ENCODE peak calls at places on chromosomes 5 and 9, in six cellular contexts. M, Z, E, P, U and W are unnamed samples. For H3K9me3, the result is how much of the 10 kb centered on the place peaks cover.

GRCh38 chr5:108379722-108380530 is 2.0 kb downstream of the FBXL17 start:
- DNase-seq in M (no peak), Z (no peak), E (no peak), P (peak), U (peak), W (no peak)

GRCh38 chr5:79954620-79955019 is 36.4 kb downstream of the MTX3 start:
- DNase-seq in M (no peak), Z (no peak), E (no peak), P (peak), U (peak), W (no peak)

GRCh38 chr5:11925701-11926100 is 21.5 kb upstream of the CTNND2 start:
- DNase-seq in M (no peak), Z (no peak), E (no peak), P (no peak), U (no peak), W (no peak)

GRCh38 chr5:173634465-173634983 is 18.1 kb upstream of the BOD1 start:
- DNase-seq in M (no peak), Z (no peak), E (no peak), P (no peak), U (no peak), W (no peak)

GRCh38 chr9:98657897-98658296 is 50.8 kb downstream of the GABBR2 start:
- DNase-seq in M (no peak), Z (no peak), E (no peak), P (peak), U (peak), W (no peak)

GRCh38 chr5:155085282-155085990 is 71.9 kb downstream of the KIF4B start:
- DNase-seq in M (no peak), Z (no peak), E (no peak), P (no peak), U (no peak), W (no peak)

GRCh38 chr5:179393078-179393477 is 47.8 kb upstream of the ADAMTS2 start:
- DNase-seq in M (no peak), Z (no peak), E (no peak), P (peak), U (no peak), W (no peak)

GRCh38 chr5:553874-554273 is 29.6 kb upstream of the SLC9A3 start:
- DNase-seq in M (no peak), Z (no peak), E (peak), P (peak), U (no peak), W (peak)

GRCh38 chr5:73515232-73515631 is 17.0 kb downstream of the BTF3 start:
- DNase-seq in M (peak), Z (no peak), E (peak), P (no peak), U (no peak), W (peak)

GRCh38 chr5:173693670-173694069 is 77.2 kb upstream of the BOD1 start:
- DNase-seq in M (no peak), Z (no peak), E (no peak), P (no peak), U (no peak), W (peak)

DNA sequence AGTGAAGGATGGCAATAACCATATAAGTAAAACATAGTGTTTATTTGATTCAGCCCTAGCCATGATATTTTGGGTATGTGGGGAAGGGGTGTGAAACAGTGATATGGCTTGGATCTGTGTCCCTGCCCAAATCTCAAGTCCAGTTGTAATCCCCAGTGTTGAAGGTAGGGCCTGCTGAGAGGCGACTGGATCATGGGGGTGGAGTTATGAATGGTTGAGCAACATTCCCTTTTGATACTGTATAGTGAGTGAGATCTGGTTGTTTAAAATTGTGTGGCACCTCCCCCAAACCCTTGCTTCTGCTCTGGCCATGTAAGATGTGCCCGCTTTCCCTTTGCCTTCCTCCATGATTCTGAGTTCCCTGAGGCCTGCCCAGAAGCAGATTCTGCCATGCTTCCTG is 1804.6 kb downstream of the MAT2B start:
- DNase-seq in M (no peak), Z (no peak), E (no peak), P (no peak), U (no peak), W (no peak)
- H3K9me3 ChIP-seq in M (under half), Z (under half), E (under half), P (under half), U (under half), W (under half)

GRCh38 chr5:150945947-150946346 is 41.2 kb upstream of the ZNF300 start:
- DNase-seq in M (no peak), Z (no peak), E (no peak), P (peak), U (no peak), W (no peak)
- H3K9me3 ChIP-seq in M (under half), Z (half or more), E (half or more), P (under half), U (half or more), W (under half)

DNA sequence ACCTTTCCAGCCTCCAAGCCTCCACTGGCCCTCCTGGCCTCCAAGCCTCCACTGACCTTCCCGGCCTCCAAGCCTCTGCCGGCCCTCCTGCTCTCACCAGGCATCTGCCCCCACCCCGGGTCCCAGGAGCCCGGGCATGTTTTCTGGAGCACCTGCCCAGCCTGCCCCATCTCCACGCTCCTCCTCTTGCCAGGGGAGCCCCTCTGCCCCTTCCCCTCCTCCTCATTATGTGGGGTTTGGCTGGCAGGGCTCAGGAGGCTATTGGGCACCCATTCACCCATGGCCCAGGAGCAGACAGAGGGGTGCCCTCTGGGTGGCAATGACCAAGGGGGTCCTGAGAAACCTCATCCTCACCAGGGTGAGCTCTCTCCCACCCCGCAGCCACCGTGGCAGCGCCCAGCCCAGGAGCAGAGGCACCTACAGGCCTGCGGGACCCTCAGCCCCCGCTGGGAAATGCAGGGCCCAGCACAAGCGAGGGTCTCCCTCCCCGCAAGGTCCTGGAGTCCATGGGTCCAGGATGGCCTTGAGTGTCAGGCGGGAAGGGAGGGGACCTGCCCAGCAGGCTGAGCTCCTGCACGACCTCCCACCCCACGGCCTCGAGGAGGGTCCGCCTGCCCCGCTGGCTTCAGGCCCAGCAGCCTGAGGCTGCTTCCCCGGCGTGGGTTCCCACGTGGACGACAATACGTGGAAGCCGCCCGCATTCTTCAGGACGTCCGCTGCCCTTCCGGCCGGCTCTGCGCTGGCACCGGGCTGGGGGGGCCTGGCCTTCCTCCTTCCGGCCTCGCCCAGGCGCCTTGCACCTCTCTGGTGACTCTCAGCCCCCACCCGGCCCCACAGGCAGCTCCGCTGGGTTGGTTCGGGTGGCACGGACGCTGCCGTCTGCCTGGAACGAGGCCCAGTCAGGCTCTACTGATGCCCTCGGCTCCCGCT is 51.4 kb upstream of the NRARP start:
- DNase-seq in M (peak), Z (peak), E (no peak), P (no peak), U (no peak), W (no peak)
- H3K9me3 ChIP-seq in M (under half), Z (under half), E (under half), P (under half), U (under half), W (under half)

DNA sequence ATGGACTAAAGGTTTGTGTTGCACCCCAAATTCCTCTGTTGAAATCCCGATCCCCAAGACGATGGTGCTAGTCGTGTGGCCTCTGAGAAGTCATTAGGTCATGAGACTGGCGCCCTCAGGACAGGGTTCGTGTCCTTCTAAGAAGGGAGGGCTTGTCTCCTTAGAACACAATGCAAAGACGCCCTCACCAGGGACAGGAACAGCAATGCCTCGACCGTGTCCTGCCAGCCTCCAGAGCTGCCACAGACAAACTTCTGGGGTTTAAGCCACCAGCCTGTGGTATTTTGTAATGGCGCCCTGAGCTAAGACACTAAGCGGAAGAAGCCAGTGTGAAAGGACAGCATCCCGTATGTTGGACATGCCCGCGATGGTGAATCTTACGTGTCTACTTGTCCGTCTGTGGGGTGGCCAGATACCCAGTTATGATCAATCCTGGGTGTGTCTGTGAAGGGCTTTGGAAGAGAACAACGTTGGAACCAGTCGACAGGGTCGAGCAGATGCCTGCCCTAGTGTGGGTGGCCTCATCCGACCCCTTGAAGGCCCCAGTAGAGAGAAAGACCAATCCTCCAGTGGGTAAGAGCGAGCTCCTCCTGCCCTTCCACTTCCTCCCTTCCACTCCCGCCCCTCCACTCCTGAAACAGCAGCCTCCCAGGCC is 279.2 kb upstream of the IRX2 start:
- DNase-seq in M (no peak), Z (no peak), E (no peak), P (no peak), U (no peak), W (no peak)
- H3K9me3 ChIP-seq in M (under half), Z (under half), E (under half), P (under half), U (under half), W (under half)

GRCh38 chr9:61670616-61671015 is 480.8 kb downstream of the SPATA31A7 start:
- DNase-seq in M (no peak), Z (no peak), E (no peak), P (no peak), U (no peak), W (no peak)

GRCh38 chr9:61671276-61671973 is 481.6 kb downstream of the SPATA31A7 start:
- DNase-seq in M (no peak), Z (no peak), E (no peak), P (no peak), U (no peak), W (no peak)

GRCh38 chr9:61667559-61668121 is 477.8 kb downstream of the SPATA31A7 start:
- DNase-seq in M (no peak), Z (no peak), E (no peak), P (no peak), U (no peak), W (no peak)

GRCh38 chr9:61668846-61669245 is 479.0 kb downstream of the SPATA31A7 start:
- DNase-seq in M (no peak), Z (no peak), E (no peak), P (no peak), U (no peak), W (no peak)

GRCh38 chr9:61669352-61669751 is 479.5 kb downstream of the SPATA31A7 start:
- DNase-seq in M (no peak), Z (no peak), E (no peak), P (no peak), U (no peak), W (no peak)
- H3K9me3 ChIP-seq in M (under half), Z (under half), E (under half), P (under half), U (under half), W (under half)

DNA sequence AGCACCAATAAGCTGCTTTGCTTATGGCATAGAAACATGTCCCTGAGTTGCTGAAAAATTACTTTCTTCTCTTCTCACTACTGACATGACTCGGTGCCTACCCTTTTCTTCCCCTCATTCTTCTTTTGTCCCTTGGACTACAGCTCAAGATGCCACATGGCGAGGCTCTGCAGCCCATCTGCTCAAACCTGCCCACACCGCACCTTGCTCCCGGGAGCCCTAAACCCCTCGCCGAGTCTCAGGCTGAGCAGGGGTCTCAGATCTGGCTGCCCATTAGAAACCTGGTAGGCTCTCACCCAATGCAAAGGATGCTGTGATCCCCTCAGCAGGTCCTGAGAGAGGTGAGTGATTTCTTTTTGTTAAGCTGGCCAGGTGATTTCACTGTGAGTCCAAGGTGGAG is 251.7 kb upstream of the IRX1 start:
- DNase-seq in M (no peak), Z (no peak), E (no peak), P (no peak), U (no peak), W (no peak)
- H3K9me3 ChIP-seq in M (under half), Z (under half), E (under half), P (under half), U (under half), W (under half)